ENCODE peak calls at places on chromosomes 5 and 9, in ten cellular contexts. M is WTC11, I is NCI-H345, V is fibroblast of pulmonary artery, B is body of pancreas, Z is GM13976, A is DMS79, P is T-helper 9 cell, E is DMS153, G is PC-9. U is an unnamed sample.

GRCh38 chr5:168549554-168549953 is 20.4 kb downstream of the FBLL1 start:
- DNase-seq in G (no peak), Z (no peak), E (no peak), A (no peak), I (no peak), M (no peak), V (no peak), P (no peak), B (no peak), U (no peak)

GRCh38 chr5:168693297-168693696 is 114.1 kb upstream of the PANK3 start:
- DNase-seq in A (no peak), V (no peak), G (no peak), Z (no peak), B (no peak), I (no peak), E (no peak), P (no peak), M (no peak), U (no peak)

GRCh38 chr9:113155911-113156559 is 5.2 kb downstream of the SLC31A2 start:
- DNase-seq in G (no peak), Z (no peak), B (peak), V (no peak), E (no peak), I (no peak), P (no peak), M (no peak), A (no peak), U (no peak)

GRCh38 chr5:115621365-115621900 is 4.4 kb downstream of the TMED7 start:
- DNase-seq in Z (no peak), I (no peak), M (no peak), G (no peak), P (no peak), B (no peak), V (no peak), A (no peak), E (no peak), U (no peak)

GRCh38 chr5:1262381-1262780 is 32.5 kb downstream of the TERT start:
- DNase-seq in G (no peak), V (peak), P (no peak), E (no peak), I (no peak), A (no peak), B (no peak), M (no peak), Z (no peak), U (no peak)

GRCh38 chr5:53095931-53096525 is 13.5 kb downstream of the MOCS2 start:
- DNase-seq in B (peak), Z (peak), M (peak), P (peak), I (peak), E (no peak), V (peak), A (peak), G (peak), U (peak)

GRCh38 chr5:57445715-57446037 is 36.9 kb downstream of the ACTBL2 start:
- DNase-seq in A (no peak), E (no peak), I (no peak), G (no peak), P (no peak), M (no peak), B (no peak), V (no peak), Z (no peak), U (no peak)

GRCh38 chr5:179769276-179769675 is 24.5 kb upstream of the LTC4S start:
- DNase-seq in E (no peak), G (no peak), V (no peak), Z (no peak), B (no peak), A (no peak), P (no peak), M (no peak), I (no peak), U (no peak)

GRCh38 chr5:115831163-115831768 is 10.1 kb downstream of the ATG12 start:
- DNase-seq in P (no peak), M (no peak), V (peak), I (peak), E (no peak), G (peak), Z (peak), B (peak), A (no peak), U (peak)

GRCh38 chr5:80239680-80240367 is 16.0 kb downstream of the SERINC5 start:
- DNase-seq in V (peak), M (no peak), P (no peak), I (no peak), Z (no peak), A (no peak), E (no peak), G (no peak), B (no peak), U (no peak)

GRCh38 chr5:128782446-128782845 is 182.8 kb upstream of the SLC27A6 start:
- DNase-seq in G (peak), I (no peak), A (no peak), M (no peak), E (no peak), P (no peak), B (peak), V (peak), Z (no peak), U (peak)

GRCh38 chr5:7650755-7651154 is 200.2 kb downstream of the CFAP90 start:
- DNase-seq in A (no peak), M (no peak), I (no peak), G (no peak), V (no peak), Z (no peak), E (no peak), B (no peak), P (no peak), U (no peak)

GRCh38 chr5:176514244-176514918 is 22.8 kb downstream of the RNF44 start:
- DNase-seq in Z (no peak), M (no peak), A (no peak), V (no peak), E (no peak), B (no peak), P (no peak), G (no peak), I (no peak), U (no peak)

GRCh38 chr9:121609845-121610637 is 41.4 kb upstream of the DAB2IP start:
- DNase-seq in I (no peak), Z (no peak), V (peak), A (no peak), B (peak), M (no peak), G (peak), E (no peak), P (no peak), U (peak)

GRCh38 chr5:19739691-19740090 is 248.3 kb downstream of the CDH18 start:
- DNase-seq in V (peak), Z (no peak), E (no peak), A (no peak), M (no peak), G (no peak), B (no peak), P (no peak), I (peak), U (no peak)

GRCh38 chr5:60687927-60688720 is 11.8 kb downstream of the DEPDC1B start:
- DNase-seq in M (no peak), A (no peak), V (peak), E (no peak), G (no peak), B (no peak), P (no peak), Z (peak), I (peak), U (peak)

GRCh38 chr9:92786298-92786697 is 21.7 kb upstream of the BICD2 start:
- DNase-seq in P (no peak), G (no peak), I (no peak), E (no peak), M (no peak), A (no peak), Z (no peak), V (no peak), B (no peak), U (no peak)

GRCh38 chr5:42982107-42982622 is 58.0 kb downstream of the ANXA2R start:
- DNase-seq in A (peak), Z (no peak), M (no peak), E (peak), P (no peak), G (peak), I (peak), B (no peak), V (no peak), U (no peak)

GRCh38 chr5:166377756-166378155 is 1913.7 kb upstream of the WWC1 start:
- DNase-seq in A (no peak), B (no peak), V (no peak), E (no peak), G (no peak), M (no peak), P (no peak), I (no peak), Z (no peak), U (no peak)

GRCh38 chr9:84163227-84163626 is 177.3 kb downstream of the SLC28A3 start:
- DNase-seq in M (no peak), E (peak), I (no peak), P (no peak), G (no peak), V (no peak), Z (no peak), B (no peak), A (no peak), U (no peak)

GRCh38 chr9:131487621-131488031 is 15.1 kb upstream of the POMT1 start:
- DNase-seq in V (no peak), G (no peak), P (no peak), E (no peak), B (no peak), Z (no peak), I (no peak), M (no peak), A (no peak), U (no peak)

GRCh38 chr9:84839538-84839937 is 170.0 kb downstream of the NTRK2 start:
- DNase-seq in Z (no peak), G (no peak), E (no peak), P (no peak), M (no peak), A (no peak), V (no peak), B (no peak), I (no peak), U (no peak)

GRCh38 chr5:110106750-110107149 is 417.0 kb downstream of the MAN2A1 start:
- DNase-seq in P (no peak), I (no peak), M (no peak), A (no peak), V (no peak), G (no peak), B (no peak), E (no peak), Z (no peak), U (no peak)

GRCh38 chr5:113293613-113294340 is 141.0 kb downstream of the TSSK1B start:
- DNase-seq in A (no peak), M (peak), E (no peak), G (peak), P (no peak), V (peak), I (no peak), B (no peak), Z (peak), U (peak)

GRCh38 chr9:38117646-38118045 is 48.6 kb upstream of the SHB start:
- DNase-seq in G (no peak), M (no peak), I (peak), P (no peak), A (peak), E (no peak), V (no peak), Z (no peak), B (no peak), U (no peak)

GRCh38 chr5:4990017-4990416 is 150.1 kb upstream of the ADAMTS16 start:
- DNase-seq in V (no peak), A (no peak), B (no peak), M (no peak), P (no peak), E (no peak), Z (no peak), G (no peak), I (no peak), U (no peak)

GRCh38 chr9:20507431-20507830 is 114.9 kb downstream of the MLLT3 start:
- DNase-seq in B (no peak), G (no peak), V (no peak), Z (no peak), P (no peak), M (no peak), E (no peak), A (no peak), I (no peak), U (no peak)